ENCODE peak calls at places on chromosomes 3 and 15, in eight cellular contexts. Z is activated CD4-positive, alpha-beta T cell treated with anti-CD3 and anti-CD28 coated beads, Interleukin-2, amount 50 U/mL, for 48 hours; A is adipocyte; O is stimulated activated naive B cell treated with anti-CD40 and anti-IgM and Interleukin-4, amounts not matched to agents 10 μg/mL and 1 μg/mL and 100 μg/mL, for 72 hours; X is activated T-cell treated with anti-CD3 and anti-CD28 coated beads for 1 hour; L is RWPE1; Y is T-helper 2 cell; S is stimulated activated CD4-positive, alpha-beta T cell treated with anti-CD3 and anti-CD28 coated beads, Interleukin-1b, Interleukin-23, amount 100 ng/mL, for 1 hour. I is an unnamed sample.

GRCh38 chr3:151567477-151567876 is 106.6 kb upstream of the IGSF10 start:
- DNase-seq in Z (no peak), A (no peak), O (no peak), X (no peak), L (no peak), Y (no peak), S (no peak), I (no peak)

GRCh38 chr15:74674161-74674560 is 21.7 kb downstream of the EDC3 start:
- DNase-seq in Z (no peak), A (no peak), O (no peak), X (no peak), L (no peak), Y (no peak), S (no peak), I (no peak)

GRCh38 chr3:149003653-149004305 is 12.4 kb downstream of the GYG1 start:
- DNase-seq in Z (no peak), A (no peak), O (no peak), X (no peak), L (peak), Y (no peak), S (no peak), I (no peak)

GRCh38 chr3:56125358-56126005 is 342.8 kb downstream of the ERC2 start:
- DNase-seq in Z (no peak), A (peak), O (no peak), X (no peak), L (peak), Y (no peak), S (no peak), I (no peak)

GRCh38 chr15:29913528-29914135 is 91.4 kb upstream of the TJP1 start:
- DNase-seq in Z (no peak), A (peak), O (no peak), X (no peak), L (no peak), Y (no peak), S (no peak), I (no peak)

GRCh38 chr3:114121996-114122709 is 56.7 kb downstream of the DRD3 start:
- DNase-seq in Z (no peak), A (peak), O (no peak), X (no peak), L (no peak), Y (no peak), S (no peak), I (no peak)

GRCh38 chr3:140117111-140117526 is 182.1 kb downstream of the CLSTN2 start:
- DNase-seq in Z (no peak), A (peak), O (no peak), X (no peak), L (no peak), Y (no peak), S (no peak), I (no peak)

GRCh38 chr15:91522609-91523332 is 330.7 kb upstream of the SLCO3A1 start:
- DNase-seq in Z (no peak), A (peak), O (no peak), X (no peak), L (peak), Y (no peak), S (no peak), I (no peak)